ENCODE peak calls at places on chromosomes 1 and 21, in five cellular contexts. One of them, this sample, is unnamed.

GRCh38 chr1:67159233-67159632 is 7.0 kb upstream of the IL23R start:
- DNase-seq in CD8-positive, alpha-beta T cell: no peak
- DNase-seq in HFF-Myc: no peak
- DNase-seq in osteocyte: no peak
- DNase-seq in progenitor cell of endocrine pancreas: no peak
- DNase-seq in this sample: no peak

GRCh38 chr21:26148071-26148470 is 22.5 kb downstream of the APP start:
- DNase-seq in osteocyte: no peak
- DNase-seq in HFF-Myc: no peak
- DNase-seq in CD8-positive, alpha-beta T cell: no peak
- DNase-seq in progenitor cell of endocrine pancreas: no peak
- DNase-seq in this sample: no peak

GRCh38 chr1:236024655-236025054 is 40.2 kb downstream of the NID1 start:
- DNase-seq in CD8-positive, alpha-beta T cell: no peak
- DNase-seq in osteocyte: no peak
- DNase-seq in HFF-Myc: no peak
- DNase-seq in progenitor cell of endocrine pancreas: no peak
- DNase-seq in this sample: no peak

GRCh38 chr1:168223681-168224515 is 1.9 kb upstream of the SFT2D2 start:
- DNase-seq in HFF-Myc: no peak
- DNase-seq in osteocyte: no peak
- DNase-seq in progenitor cell of endocrine pancreas: no peak
- DNase-seq in CD8-positive, alpha-beta T cell: no peak
- DNase-seq in this sample: no peak

GRCh38 chr1:82893712-82894111 is 1093.0 kb downstream of the ADGRL2 start:
- DNase-seq in progenitor cell of endocrine pancreas: no peak
- DNase-seq in HFF-Myc: peak; percentile 25
- DNase-seq in CD8-positive, alpha-beta T cell: no peak
- DNase-seq in osteocyte: no peak
- DNase-seq in this sample: no peak

GRCh38 chr1:48777219-48777895 is 666 bp upstream of the BEND5 start:
- DNase-seq in HFF-Myc: no peak
- DNase-seq in osteocyte: no peak
- DNase-seq in progenitor cell of endocrine pancreas: no peak
- DNase-seq in CD8-positive, alpha-beta T cell: no peak
- DNase-seq in this sample: peak; percentile 25

GRCh38 chr1:151881479-151881878 is 27.8 kb downstream of the THEM4 start:
- DNase-seq in progenitor cell of endocrine pancreas: no peak
- DNase-seq in HFF-Myc: no peak
- DNase-seq in CD8-positive, alpha-beta T cell: no peak
- DNase-seq in osteocyte: no peak
- DNase-seq in this sample: no peak

GRCh38 chr1:114315601-114316000 is 161.9 kb upstream of the SYT6 start:
- DNase-seq in CD8-positive, alpha-beta T cell: no peak
- DNase-seq in progenitor cell of endocrine pancreas: no peak
- DNase-seq in osteocyte: no peak
- DNase-seq in HFF-Myc: no peak
- DNase-seq in this sample: no peak

GRCh38 chr1:21262282-21263051 is 27.8 kb downstream of the ECE1 start:
- DNase-seq in progenitor cell of endocrine pancreas: no peak
- DNase-seq in CD8-positive, alpha-beta T cell: no peak
- DNase-seq in osteocyte: no peak
- DNase-seq in HFF-Myc: peak; percentile 85
- DNase-seq in this sample: peak; percentile 38

GRCh38 chr1:163866539-163866938 is 544.8 kb downstream of the NUF2 start:
- DNase-seq in osteocyte: no peak
- DNase-seq in HFF-Myc: no peak
- DNase-seq in CD8-positive, alpha-beta T cell: no peak
- DNase-seq in progenitor cell of endocrine pancreas: no peak
- DNase-seq in this sample: no peak

GRCh38 chr1:227558807-227559186 is 4.6 kb upstream of the ZNF678 start:
- DNase-seq in HFF-Myc: no peak
- DNase-seq in progenitor cell of endocrine pancreas: no peak
- DNase-seq in CD8-positive, alpha-beta T cell: no peak
- DNase-seq in osteocyte: no peak
- DNase-seq in this sample: no peak

GRCh38 chr1:2468041-2468472 is 8.0 kb upstream of the PLCH2 start:
- DNase-seq in CD8-positive, alpha-beta T cell: peak; percentile 65
- DNase-seq in osteocyte: no peak
- DNase-seq in progenitor cell of endocrine pancreas: peak; percentile 71
- DNase-seq in HFF-Myc: no peak
- DNase-seq in this sample: no peak

GRCh38 chr1:179823693-179824092 is 53.9 kb downstream of the TOR1AIP2 start:
- DNase-seq in CD8-positive, alpha-beta T cell: no peak
- DNase-seq in osteocyte: peak; percentile 56
- DNase-seq in HFF-Myc: no peak
- DNase-seq in progenitor cell of endocrine pancreas: no peak
- DNase-seq in this sample: no peak

GRCh38 chr1:17574502-17574901 is 35.0 kb downstream of the ARHGEF10L start:
- DNase-seq in osteocyte: no peak
- DNase-seq in CD8-positive, alpha-beta T cell: no peak
- DNase-seq in HFF-Myc: no peak
- DNase-seq in progenitor cell of endocrine pancreas: no peak
- DNase-seq in this sample: no peak

GRCh38 chr21:42218836-42219605 is at the start of gene ABCG1:
- DNase-seq in HFF-Myc: no peak
- DNase-seq in CD8-positive, alpha-beta T cell: peak; percentile 58
- DNase-seq in progenitor cell of endocrine pancreas: no peak
- DNase-seq in osteocyte: no peak
- DNase-seq in this sample: peak; percentile 73

GRCh38 chr1:220655509-220655908 is 34.7 kb upstream of the C1orf115 start:
- DNase-seq in progenitor cell of endocrine pancreas: no peak
- DNase-seq in HFF-Myc: no peak
- DNase-seq in CD8-positive, alpha-beta T cell: no peak
- DNase-seq in osteocyte: no peak
- DNase-seq in this sample: no peak

GRCh38 chr1:11501491-11501897 is 22.5 kb downstream of the DISP3 start:
- DNase-seq in HFF-Myc: no peak
- DNase-seq in progenitor cell of endocrine pancreas: no peak
- DNase-seq in osteocyte: no peak
- DNase-seq in CD8-positive, alpha-beta T cell: no peak
- DNase-seq in this sample: no peak

GRCh38 chr1:224459051-224459450 is 24.5 kb upstream of the WDR26 start:
- DNase-seq in progenitor cell of endocrine pancreas: no peak
- DNase-seq in HFF-Myc: no peak
- DNase-seq in osteocyte: no peak
- DNase-seq in CD8-positive, alpha-beta T cell: no peak
- DNase-seq in this sample: no peak

GRCh38 chr1:35097224-35097623 is 18.0 kb downstream of the ZMYM1 start:
- DNase-seq in osteocyte: no peak
- DNase-seq in progenitor cell of endocrine pancreas: no peak
- DNase-seq in CD8-positive, alpha-beta T cell: no peak
- DNase-seq in HFF-Myc: peak; percentile 29
- DNase-seq in this sample: no peak

DNA sequence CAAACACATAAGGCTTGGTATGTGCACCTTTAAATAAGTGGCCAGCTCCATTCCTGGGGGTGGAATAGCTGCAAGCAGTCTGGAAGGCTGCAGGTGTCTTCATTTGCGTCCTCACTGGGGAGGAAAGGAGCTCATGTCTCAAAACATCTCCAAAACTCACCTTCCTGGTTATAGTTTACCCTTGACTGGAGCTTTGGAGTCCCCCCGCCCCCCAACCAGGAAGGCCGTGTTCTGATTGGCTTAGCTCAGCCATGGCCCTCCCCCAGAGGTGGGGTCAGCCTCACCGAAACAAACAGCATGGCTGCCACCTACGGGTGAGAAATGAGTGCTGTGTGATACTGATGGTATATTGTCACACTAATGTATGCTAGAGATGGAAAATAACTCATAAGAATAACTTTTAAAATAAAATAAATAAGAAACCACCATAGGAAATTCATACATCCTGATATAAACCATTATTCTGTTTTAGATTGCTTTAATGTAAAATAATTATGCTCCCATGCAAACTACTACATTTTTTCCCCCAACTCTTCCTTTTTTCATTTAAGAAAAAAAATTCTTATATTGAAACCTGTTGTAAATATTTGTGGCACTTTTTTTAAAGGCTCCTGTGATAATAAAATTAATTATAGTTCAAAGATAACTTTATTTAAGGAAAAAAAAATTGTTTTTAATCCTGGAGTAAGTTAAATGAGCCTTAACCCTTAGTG is 90.8 kb downstream of the ZP4 start:
- DNase-seq in osteocyte: no peak
- DNase-seq in progenitor cell of endocrine pancreas: peak; percentile 30
- DNase-seq in HFF-Myc: no peak
- DNase-seq in CD8-positive, alpha-beta T cell: no peak
- DNase-seq in this sample: peak; percentile 82
- TF ChIP-seq CTCF in osteocyte: peak; percentile 28
- TF ChIP-seq CTCF in progenitor cell of endocrine pancreas: peak; percentile 52
- TF ChIP-seq CTCF in HFF-Myc: no peak
- TF ChIP-seq CTCF in CD8-positive, alpha-beta T cell: no peak
- TF ChIP-seq CTCF in this sample: peak; percentile 41

GRCh38 chr1:40363721-40364120 is 9.8 kb upstream of the SMAP2 start:
- DNase-seq in progenitor cell of endocrine pancreas: no peak
- DNase-seq in CD8-positive, alpha-beta T cell: no peak
- DNase-seq in osteocyte: no peak
- DNase-seq in HFF-Myc: no peak
- DNase-seq in this sample: peak; percentile 38
- TF ChIP-seq CTCF in progenitor cell of endocrine pancreas: peak; percentile 15
- TF ChIP-seq CTCF in CD8-positive, alpha-beta T cell: no peak
- TF ChIP-seq CTCF in osteocyte: no peak
- TF ChIP-seq CTCF in HFF-Myc: no peak
- TF ChIP-seq CTCF in this sample: no peak

GRCh38 chr1:117166076-117166475 is 44.5 kb upstream of the TRIM45 start:
- DNase-seq in CD8-positive, alpha-beta T cell: no peak
- DNase-seq in osteocyte: no peak
- DNase-seq in progenitor cell of endocrine pancreas: no peak
- DNase-seq in HFF-Myc: no peak
- DNase-seq in this sample: no peak
- TF ChIP-seq CTCF in CD8-positive, alpha-beta T cell: no peak
- TF ChIP-seq CTCF in osteocyte: no peak
- TF ChIP-seq CTCF in progenitor cell of endocrine pancreas: no peak
- TF ChIP-seq CTCF in HFF-Myc: no peak
- TF ChIP-seq CTCF in this sample: no peak

GRCh38 chr1:201310251-201310985 is 27.1 kb downstream of the PKP1 start:
- DNase-seq in HFF-Myc: no peak
- DNase-seq in CD8-positive, alpha-beta T cell: no peak
- DNase-seq in osteocyte: no peak
- DNase-seq in progenitor cell of endocrine pancreas: no peak
- DNase-seq in this sample: no peak

GRCh38 chr1:201307760-201308499 is 24.6 kb downstream of the PKP1 start:
- DNase-seq in progenitor cell of endocrine pancreas: no peak
- DNase-seq in HFF-Myc: no peak
- DNase-seq in CD8-positive, alpha-beta T cell: no peak
- DNase-seq in osteocyte: no peak
- DNase-seq in this sample: no peak

GRCh38 chr1:201311356-201312011 is 28.2 kb downstream of the PKP1 start:
- DNase-seq in CD8-positive, alpha-beta T cell: no peak
- DNase-seq in HFF-Myc: no peak
- DNase-seq in progenitor cell of endocrine pancreas: no peak
- DNase-seq in osteocyte: no peak
- DNase-seq in this sample: no peak

GRCh38 chr1:201310986-201311355 is 27.7 kb downstream of the PKP1 start:
- DNase-seq in CD8-positive, alpha-beta T cell: no peak
- DNase-seq in HFF-Myc: no peak
- DNase-seq in osteocyte: no peak
- DNase-seq in progenitor cell of endocrine pancreas: no peak
- DNase-seq in this sample: no peak

DNA sequence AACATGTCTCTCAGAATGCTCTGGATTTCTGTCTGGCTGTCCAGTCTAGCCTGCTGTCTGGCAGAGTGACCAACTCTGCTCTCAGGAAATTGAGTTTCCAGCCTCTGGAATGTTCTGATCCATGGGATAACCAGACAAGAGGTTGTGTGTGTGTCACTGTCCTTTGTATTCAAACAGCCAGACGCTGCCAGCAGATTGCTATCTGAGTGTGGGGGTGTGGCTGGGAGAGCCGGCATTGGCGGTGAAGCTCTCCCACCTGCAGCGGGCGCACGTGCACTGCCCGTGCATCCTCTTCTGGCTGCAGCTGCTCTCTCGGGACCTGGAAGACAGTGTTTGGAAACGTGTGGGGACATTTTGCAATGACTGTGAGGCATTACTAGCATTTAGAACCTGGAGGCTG is 26.1 kb downstream of the PKP1 start:
- DNase-seq in CD8-positive, alpha-beta T cell: no peak
- DNase-seq in progenitor cell of endocrine pancreas: no peak
- DNase-seq in osteocyte: no peak
- DNase-seq in HFF-Myc: no peak
- DNase-seq in this sample: peak; percentile 70
- TF ChIP-seq CTCF in CD8-positive, alpha-beta T cell: no peak
- TF ChIP-seq CTCF in progenitor cell of endocrine pancreas: peak; percentile 40
- TF ChIP-seq CTCF in osteocyte: peak; percentile 19
- TF ChIP-seq CTCF in HFF-Myc: no peak
- TF ChIP-seq CTCF in this sample: no peak

GRCh38 chr1:204366759-204367158 is 7.0 kb upstream of the PLEKHA6 start:
- DNase-seq in HFF-Myc: no peak
- DNase-seq in progenitor cell of endocrine pancreas: no peak
- DNase-seq in CD8-positive, alpha-beta T cell: no peak
- DNase-seq in osteocyte: no peak
- DNase-seq in this sample: peak; percentile 54
- TF ChIP-seq CTCF in HFF-Myc: peak; percentile 69
- TF ChIP-seq CTCF in progenitor cell of endocrine pancreas: peak; percentile 46
- TF ChIP-seq CTCF in CD8-positive, alpha-beta T cell: no peak
- TF ChIP-seq CTCF in osteocyte: peak; percentile 50
- TF ChIP-seq CTCF in this sample: no peak

DNA sequence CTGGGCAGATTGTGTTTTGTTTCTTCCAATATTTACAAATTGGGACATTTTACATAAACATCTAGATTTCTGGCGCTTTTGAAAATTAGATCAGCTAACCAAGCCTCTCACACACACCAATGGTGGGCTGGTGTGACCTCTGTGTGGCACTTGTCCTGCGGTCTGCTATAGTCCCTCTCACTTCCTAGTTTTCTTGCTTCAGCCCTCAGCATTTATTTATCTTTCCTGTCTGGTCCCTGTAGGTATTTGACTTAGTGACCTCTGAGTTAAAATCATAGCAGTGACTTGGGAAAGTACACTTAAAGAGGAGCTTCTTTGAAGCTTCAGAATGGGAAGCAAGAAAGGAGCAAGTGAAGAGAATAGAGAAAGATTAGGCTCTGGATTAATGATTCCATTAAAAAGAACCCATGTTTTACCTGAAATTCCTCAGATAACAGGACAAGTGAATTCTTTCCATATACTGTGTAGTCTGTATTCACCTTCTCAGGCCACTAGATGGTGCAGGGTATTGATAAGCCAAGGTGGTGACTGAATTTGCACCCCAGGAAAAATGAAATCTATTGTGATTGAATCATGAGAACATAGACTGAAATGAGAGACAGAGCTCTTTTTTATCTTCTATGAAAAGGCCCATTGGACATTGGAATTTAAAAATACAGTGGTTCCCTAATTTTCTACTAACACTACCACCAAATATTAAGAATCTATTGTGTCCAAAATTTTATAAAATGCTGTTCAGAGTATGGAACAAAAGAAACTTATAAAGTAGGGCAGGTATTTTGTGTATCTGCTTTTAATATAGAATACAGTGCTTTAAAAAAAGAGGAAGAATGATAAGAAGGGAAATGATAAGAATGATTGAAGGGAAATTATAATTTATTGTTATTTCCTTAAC is 7.1 kb upstream of the DIPK1A start:
- DNase-seq in CD8-positive, alpha-beta T cell: no peak
- DNase-seq in progenitor cell of endocrine pancreas: no peak
- DNase-seq in HFF-Myc: no peak
- DNase-seq in osteocyte: no peak
- DNase-seq in this sample: no peak
- TF ChIP-seq CTCF in CD8-positive, alpha-beta T cell: peak; percentile 84
- TF ChIP-seq CTCF in progenitor cell of endocrine pancreas: peak; percentile 69
- TF ChIP-seq CTCF in HFF-Myc: peak; percentile 52
- TF ChIP-seq CTCF in osteocyte: peak; percentile 48
- TF ChIP-seq CTCF in this sample: peak; percentile 44

GRCh38 chr1:201704439-201704792 is 124.5 kb upstream of the IPO9 start:
- DNase-seq in osteocyte: no peak
- DNase-seq in progenitor cell of endocrine pancreas: no peak
- DNase-seq in CD8-positive, alpha-beta T cell: no peak
- DNase-seq in HFF-Myc: no peak
- DNase-seq in this sample: no peak
- TF ChIP-seq CTCF in osteocyte: peak; percentile 3
- TF ChIP-seq CTCF in progenitor cell of endocrine pancreas: peak; percentile 3
- TF ChIP-seq CTCF in CD8-positive, alpha-beta T cell: no peak
- TF ChIP-seq CTCF in HFF-Myc: no peak
- TF ChIP-seq CTCF in this sample: peak; percentile 32